ENCODE peak calls at places on chromosomes 6 and 20, in nine cellular contexts. F is A549; P is activated naive CD8-positive, alpha-beta T cell treated with anti-CD3 and anti-CD28 coated beads for 36 hours; H is HFFc6; A is NCI-H345; X is GM03348; Y is astrocyte of the cerebellum; J is fibroblast of lung; I is NAMALWA. E is an unnamed sample.

GRCh38 chr6:149140137-149140909 is 177.2 kb upstream of the TAB2 start:
- DNase-seq in F (no peak), P (peak), H (no peak), A (no peak), X (no peak), Y (no peak), J (no peak), I (no peak), E (no peak)

GRCh38 chr20:62830251-62830650 is 13.4 kb downstream of the COL9A3 start:
- DNase-seq in F (no peak), P (no peak), H (no peak), A (no peak), X (no peak), Y (no peak), J (no peak), I (no peak), E (no peak)

GRCh38 chr6:111793711-111794111 is 79.5 kb downstream of the FYN start:
- DNase-seq in F (no peak), P (peak), H (no peak), A (no peak), X (no peak), Y (no peak), J (no peak), I (no peak), E (no peak)

GRCh38 chr20:53434662-53435061 is 159.0 kb downstream of the ZNF217 start:
- DNase-seq in F (no peak), P (no peak), H (no peak), A (peak), X (peak), Y (no peak), J (no peak), I (no peak), E (no peak)

GRCh38 chr20:2763186-2763585 is 37.2 kb downstream of the CPXM1 start:
- DNase-seq in F (no peak), P (no peak), H (no peak), A (no peak), X (no peak), Y (no peak), J (no peak), I (no peak), E (no peak)

GRCh38 chr20:43895235-43895634 is 19.4 kb upstream of the TOX2 start:
- DNase-seq in F (no peak), P (no peak), H (no peak), A (no peak), X (peak), Y (no peak), J (peak), I (no peak), E (no peak)

GRCh38 chr6:158049055-158050028 is 67.7 kb downstream of the SYNJ2 start:
- DNase-seq in F (no peak), P (no peak), H (no peak), A (no peak), X (no peak), Y (no peak), J (no peak), I (no peak), E (no peak)

GRCh38 chr20:3340443-3340842 is 67.0 kb downstream of the DNAAF9 start:
- DNase-seq in F (no peak), P (no peak), H (no peak), A (no peak), X (peak), Y (no peak), J (no peak), I (no peak), E (no peak)

E was measured in SW480.